ENCODE peak calls at places on chromosomes 5 and 9, in six cellular contexts. A, T, N, E, O and P are unnamed samples.

GRCh38 chr5:54295658-54296276 is 14.6 kb downstream of the ARL15 start:
- DNase-seq in A (no peak), T (no peak), N (no peak), E (no peak), O (no peak), P (no peak)

GRCh38 chr5:8984386-8984785 is 561.5 kb downstream of the SEMA5A start:
- DNase-seq in A (no peak), T (no peak), N (no peak), E (no peak), O (no peak), P (no peak)

GRCh38 chr9:137316012-137316981 is 14.2 kb upstream of the NRARP start:
- DNase-seq in A (no peak), T (no peak), N (peak), E (peak), O (peak), P (no peak)

GRCh38 chr9:131402738-131403492 is 9.0 kb downstream of the PRRC2B start:
- DNase-seq in A (peak), T (no peak), N (peak), E (no peak), O (no peak), P (peak)

GRCh38 chr9:99269429-99269828 is 47.3 kb downstream of the SEC61B start:
- DNase-seq in A (no peak), T (no peak), N (no peak), E (no peak), O (no peak), P (peak)

GRCh38 chr9:79765466-79765865 is 193.7 kb downstream of the TLE4 start:
- DNase-seq in A (no peak), T (no peak), N (no peak), E (no peak), O (no peak), P (no peak)

GRCh38 chr9:35226685-35227084 is 64.9 kb downstream of the UNC13B start:
- DNase-seq in A (no peak), T (no peak), N (no peak), E (no peak), O (no peak), P (no peak)

GRCh38 chr9:92774274-92774673 is 9.6 kb upstream of the BICD2 start:
- DNase-seq in A (no peak), T (no peak), N (no peak), E (no peak), O (no peak), P (peak)

GRCh38 chr5:1785062-1785461 is 14.6 kb downstream of the MRPL36 start:
- DNase-seq in A (no peak), T (no peak), N (no peak), E (no peak), O (no peak), P (no peak)

GRCh38 chr9:92564479-92564878 is 28.7 kb upstream of the ECM2 start:
- DNase-seq in A (no peak), T (no peak), N (no peak), E (no peak), O (no peak), P (peak)

GRCh38 chr9:87337335-87338074 is 160.2 kb upstream of the DAPK1 start:
- DNase-seq in A (no peak), T (no peak), N (peak), E (peak), O (no peak), P (no peak)

GRCh38 chr5:98929982-98930355 is 1.2 kb upstream of the CHD1 start:
- DNase-seq in A (no peak), T (no peak), N (no peak), E (no peak), O (no peak), P (no peak)

GRCh38 chr5:69504036-69504435 is 11.4 kb downstream of the OCLN start:
- DNase-seq in A (no peak), T (no peak), N (no peak), E (no peak), O (no peak), P (peak)

GRCh38 chr9:127449332-127449966 is 1.8 kb downstream of the RPL12 start:
- DNase-seq in A (no peak), T (no peak), N (no peak), E (no peak), O (no peak), P (no peak)

GRCh38 chr5:17448877-17449276 is 49.2 kb upstream of the TAF11L2 start:
- DNase-seq in A (no peak), T (no peak), N (no peak), E (no peak), O (no peak), P (peak)

GRCh38 chr5:133565993-133566392 is 46.3 kb downstream of the FSTL4 start:
- DNase-seq in A (no peak), T (no peak), N (peak), E (no peak), O (no peak), P (peak)

GRCh38 chr5:425714-426113 is 17.3 kb upstream of the EXOC3 start:
- DNase-seq in A (no peak), T (no peak), N (no peak), E (no peak), O (no peak), P (no peak)

GRCh38 chr9:112041536-112042243 is 133.4 kb downstream of the SUSD1 start:
- DNase-seq in A (peak), T (no peak), N (no peak), E (no peak), O (peak), P (peak)

GRCh38 chr9:2290382-2290781 is 275.2 kb downstream of the SMARCA2 start:
- DNase-seq in A (no peak), T (no peak), N (no peak), E (no peak), O (no peak), P (no peak)

GRCh38 chr9:123377211-123377971 is 21.4 kb downstream of the CRB2 start:
- DNase-seq in A (no peak), T (no peak), N (no peak), E (peak), O (no peak), P (no peak)

GRCh38 chr5:68261174-68262021 is 45.8 kb downstream of the PIK3R1 start:
- DNase-seq in A (no peak), T (no peak), N (no peak), E (no peak), O (no peak), P (peak)
- TF ChIP-seq USF2 in A (no peak), T (no peak), N (no peak), E (no peak), O (no peak), P (no peak)

DNA sequence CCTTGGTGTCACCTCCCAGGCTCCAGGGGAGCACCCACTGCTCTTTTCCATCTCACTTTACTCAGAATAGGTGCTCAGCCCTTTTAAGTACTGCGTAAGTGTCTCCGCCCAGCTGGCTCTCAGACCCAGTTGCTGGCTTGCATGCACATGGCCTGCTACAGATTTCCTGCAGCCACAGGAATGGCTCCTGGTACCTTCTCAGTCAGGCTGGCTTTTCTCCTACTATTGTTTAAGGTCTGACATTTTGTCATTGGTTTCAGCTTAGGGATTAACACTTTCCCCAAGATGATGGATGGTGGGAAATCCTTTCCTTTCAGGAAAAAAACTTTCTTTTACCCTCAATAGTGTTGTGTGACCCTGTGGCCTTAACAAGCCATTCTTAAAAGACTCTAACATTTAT is 1652.3 kb upstream of the WWC1 start:
- DNase-seq in A (no peak), T (no peak), N (no peak), E (no peak), O (no peak), P (no peak)
- H2AFZ ChIP-seq in A (no peak), T (no peak), N (no peak), E (no peak), O (peak), P (no peak)

DNA sequence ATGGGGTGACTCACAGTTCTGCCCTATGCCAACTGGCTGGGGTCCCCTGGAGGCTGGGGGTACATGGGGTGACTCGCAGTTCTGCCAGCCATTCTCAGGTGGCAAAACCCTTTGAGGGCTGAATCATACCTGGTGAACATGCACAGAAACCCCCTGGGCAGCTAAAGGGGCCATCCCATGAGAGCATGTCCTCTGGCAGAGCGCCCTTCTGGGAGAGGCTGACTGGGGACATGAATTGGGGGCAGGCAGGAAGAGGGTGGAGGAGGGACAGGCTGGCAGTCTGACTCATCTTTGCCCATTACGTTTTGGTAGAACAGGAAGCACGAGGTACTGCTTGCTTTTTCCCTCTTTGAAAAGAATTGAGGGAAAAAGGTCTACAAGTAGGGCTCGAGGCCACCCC is 16.7 kb downstream of the TRAF1 start:
- DNase-seq in A (no peak), T (no peak), N (no peak), E (no peak), O (no peak), P (no peak)
- TF ChIP-seq USF2 in A (no peak), T (no peak), N (no peak), E (no peak), O (no peak), P (no peak)

DNA sequence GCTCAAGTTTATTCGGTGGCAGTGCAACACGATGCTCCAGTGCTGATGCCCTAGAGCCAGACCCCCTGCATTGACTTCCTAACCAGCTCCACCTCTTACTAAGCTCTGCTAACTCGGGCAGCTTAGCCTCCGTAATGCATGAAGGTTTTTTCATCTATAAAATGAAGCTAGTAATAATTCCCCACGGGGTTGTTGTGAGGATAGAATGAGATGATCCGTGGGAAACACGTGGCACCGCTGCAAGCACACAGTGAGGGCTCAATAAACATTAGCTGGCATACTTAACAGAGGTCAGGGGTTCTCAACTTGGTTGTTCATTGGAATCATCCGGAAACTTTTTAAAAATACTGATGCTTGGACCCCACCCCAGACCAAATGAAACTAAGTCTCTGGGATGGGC is 6.8 kb downstream of the ENC1 start:
- DNase-seq in A (no peak), T (no peak), N (no peak), E (no peak), O (no peak), P (no peak)
- H2AFZ ChIP-seq in A (no peak), T (no peak), N (no peak), E (no peak), O (no peak), P (no peak)

GRCh38 chr5:34564706-34565235 is 91.4 kb upstream of the RAI14 start:
- DNase-seq in A (no peak), T (no peak), N (no peak), E (no peak), O (no peak), P (no peak)
- TF ChIP-seq USF2 in A (no peak), T (no peak), N (no peak), E (no peak), O (no peak), P (no peak)

DNA sequence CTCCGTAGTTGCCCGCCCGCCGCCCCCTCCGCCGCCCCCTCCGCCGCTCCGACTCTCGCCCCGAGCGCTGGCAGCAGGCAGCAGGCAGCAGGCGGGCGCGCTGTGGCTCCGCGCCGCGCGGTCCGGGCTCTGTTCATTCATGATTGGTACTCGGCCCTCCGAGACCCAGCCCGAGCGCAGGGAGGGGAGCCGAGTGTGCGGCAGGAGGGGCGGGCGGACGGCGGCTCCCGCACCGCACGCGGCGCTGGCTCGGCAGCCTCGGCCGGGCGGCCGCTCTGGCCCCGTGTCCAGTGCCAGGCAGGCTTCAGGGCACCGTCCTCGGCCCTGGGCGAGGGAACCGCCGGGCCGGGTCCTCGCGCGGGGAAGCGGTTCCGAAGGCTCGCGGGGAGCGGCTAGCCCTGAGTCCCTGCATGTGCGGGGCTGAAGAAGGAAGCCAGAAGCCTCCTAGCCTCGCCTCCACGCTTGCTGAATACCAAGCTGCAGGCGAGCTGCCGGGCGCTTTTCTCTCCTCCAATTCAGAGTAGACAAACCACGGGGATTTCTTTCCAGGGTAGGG is at the start of gene KCNIP1:
- DNase-seq in A (no peak), T (no peak), N (no peak), E (peak), O (peak), P (no peak)
- H2AFZ ChIP-seq in A (no peak), T (no peak), N (no peak), E (peak), O (peak), P (peak)

DNA sequence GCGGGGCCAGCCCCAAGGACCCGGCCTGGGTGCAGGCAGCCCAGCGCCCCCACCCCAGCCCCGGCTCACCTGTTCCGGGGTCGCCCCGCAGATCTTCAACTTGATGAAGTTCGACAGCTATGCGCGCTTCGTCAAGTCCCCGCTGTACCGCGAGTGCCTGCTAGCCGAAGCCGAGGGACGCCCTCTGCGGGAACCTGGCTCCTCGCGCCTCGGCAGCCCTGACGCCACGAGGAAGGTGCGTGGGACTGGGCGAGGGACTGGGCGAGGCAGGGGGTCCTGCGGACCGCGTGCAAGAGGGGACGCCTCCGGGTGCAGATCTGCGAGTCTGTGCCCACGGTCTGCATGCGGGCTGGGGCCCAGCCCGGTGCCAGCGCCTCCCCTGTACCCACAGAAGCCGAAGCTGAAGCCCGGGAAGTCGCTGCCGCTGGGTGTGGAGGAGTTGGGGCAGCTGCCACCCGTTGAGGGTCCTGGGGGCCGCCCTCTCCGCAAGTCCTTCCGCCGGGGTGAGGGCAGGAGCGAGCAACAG is 9.7 kb downstream of the RGS14 start:
- DNase-seq in A (no peak), T (no peak), N (no peak), E (no peak), O (no peak), P (no peak)
- TF ChIP-seq USF2 in A (no peak), T (no peak), N (no peak), E (no peak), O (no peak), P (no peak)

GRCh38 chr9:89739531-89740315 is 134.9 kb downstream of the GADD45G start:
- DNase-seq in A (no peak), T (no peak), N (no peak), E (no peak), O (no peak), P (no peak)
- H2AFZ ChIP-seq in A (no peak), T (peak), N (no peak), E (no peak), O (no peak), P (no peak)

DNA sequence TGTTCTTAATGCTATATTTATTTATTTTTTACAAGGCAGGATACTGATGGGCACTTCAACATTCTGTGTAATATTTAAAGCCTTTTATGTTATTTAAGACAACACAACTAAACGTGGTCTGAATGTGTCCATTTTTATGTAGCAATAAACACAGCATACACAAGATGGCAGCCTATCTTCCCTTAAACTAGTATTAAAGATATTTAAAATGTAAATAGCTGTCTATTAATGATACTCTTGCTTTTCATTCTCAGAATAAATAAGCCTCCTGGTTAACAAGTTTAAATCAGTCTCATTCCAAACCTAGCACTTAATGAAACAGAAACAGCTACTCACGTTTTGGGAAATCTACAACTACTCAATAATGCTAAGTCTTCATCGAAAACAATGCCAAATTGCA is 315.7 kb downstream of the MCTP1 start:
- DNase-seq in A (no peak), T (no peak), N (no peak), E (no peak), O (no peak), P (peak)
- TF ChIP-seq USF2 in A (no peak), T (no peak), N (no peak), E (no peak), O (no peak), P (no peak)

DNA sequence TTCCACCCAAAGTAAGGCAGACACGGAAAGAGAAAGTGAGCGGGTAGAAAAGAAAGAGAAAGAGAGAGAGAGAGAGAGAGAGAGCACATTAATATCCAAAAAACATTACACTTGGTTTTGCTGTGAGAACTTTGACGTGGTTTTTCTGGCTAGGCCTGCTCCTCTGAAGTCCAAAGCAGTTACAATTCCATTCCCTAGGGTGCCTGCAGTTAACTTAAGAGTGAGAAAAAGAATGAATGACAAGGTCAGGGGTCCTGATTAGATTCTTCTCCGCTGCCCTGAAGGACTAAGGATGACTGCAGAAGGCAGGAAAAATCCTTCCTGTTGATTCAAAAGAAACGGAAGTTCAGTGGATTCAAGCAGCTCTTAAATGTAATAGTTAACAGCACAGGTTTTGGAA is 589.8 kb downstream of the PRELID2 start:
- DNase-seq in A (no peak), T (no peak), N (no peak), E (no peak), O (no peak), P (peak)
- H2AFZ ChIP-seq in A (no peak), T (no peak), N (no peak), E (peak), O (peak), P (peak)